ENCODE peak calls at places on chromosomes 6 and 20, in four cellular contexts. N is T-helper 2 cell, D is lower lobe of right lung, P is GOT3. X is an unnamed sample.

GRCh38 chr6:116446399-116446798 is 14.8 kb upstream of the CALHM6 start:
- DNase-seq in N (no peak), D (no peak), P (no peak), X (no peak)

GRCh38 chr20:35828434-35828833 is 56.6 kb downstream of the PHF20 start:
- DNase-seq in N (no peak), D (no peak), P (no peak), X (no peak)

GRCh38 chr6:53873922-53874321 is 79.1 kb downstream of the LRRC1 start:
- DNase-seq in N (no peak), D (no peak), P (no peak), X (no peak)

GRCh38 chr6:158069800-158070195 is 88.1 kb downstream of the SYNJ2 start:
- DNase-seq in N (no peak), D (no peak), P (no peak), X (no peak)

GRCh38 chr20:35611482-35611881 is 4.1 kb upstream of the SPAG4 start:
- DNase-seq in N (no peak), D (no peak), P (no peak), X (peak)

GRCh38 chr6:51004380-51004779 is 185.7 kb downstream of the TFAP2B start:
- DNase-seq in N (no peak), D (no peak), P (no peak), X (no peak)

GRCh38 chr20:4488407-4489339 is 233.0 kb upstream of the PRND start:
- DNase-seq in N (no peak), D (no peak), P (peak), X (no peak)

GRCh38 chr6:108078191-108078590 is 3.6 kb upstream of the OSTM1 start:
- DNase-seq in N (no peak), D (no peak), P (no peak), X (no peak)

GRCh38 chr6:128597956-128598355 is 77.6 kb upstream of the PTPRK start:
- DNase-seq in N (no peak), D (no peak), P (no peak), X (no peak)

GRCh38 chr6:158418501-158418900 is 106.2 kb downstream of the TULP4 start:
- DNase-seq in N (no peak), D (no peak), P (no peak), X (no peak)

GRCh38 chr6:128208078-128208477 is 307.2 kb upstream of the THEMIS start:
- DNase-seq in N (no peak), D (no peak), P (no peak), X (no peak)

X was measured in chondrocyte.